ENCODE peak calls at places on chromosome 13, in seven cellular contexts. B is ovary; E is breast epithelium; J is uterus; D is left ventricle myocardium inferior; R is CD4-positive, CD25-positive, alpha-beta regulatory T cell; Z is fibroblast of lung. W is an unnamed sample.

GRCh38 chr13:99388334-99388923 is 81.2 kb upstream of the GPR183 start:
- DNase-seq in Z (no peak), D (no peak), J (no peak), B (no peak), R (no peak), E (no peak), W (no peak)

GRCh38 chr13:61988810-61989209 is 573.2 kb upstream of the PCDH20 start:
- DNase-seq in R (no peak), D (no peak), Z (no peak), B (no peak), E (no peak), J (no peak), W (no peak)

GRCh38 chr13:66036024-66036614 is 1194.0 kb downstream of the PCDH9 start:
- DNase-seq in E (no peak), R (no peak), B (no peak), D (no peak), J (no peak), Z (no peak), W (no peak)

GRCh38 chr13:100156786-100157185 is 67.9 kb downstream of the PCCA start:
- DNase-seq in Z (no peak), E (no peak), R (no peak), B (no peak), D (no peak), J (no peak), W (no peak)

GRCh38 chr13:22915442-22916082 is 265.2 kb upstream of the SGCG start:
- DNase-seq in Z (peak; percentile 64), E (no peak), R (no peak), D (peak; percentile 38), J (peak; percentile 54), B (peak; percentile 75), W (no peak)

GRCh38 chr13:50512602-50513527 is 330.6 kb downstream of the DLEU7 start:
- DNase-seq in R (no peak), D (peak; percentile 66), B (peak; percentile 61), E (no peak), Z (peak; percentile 70), J (peak; percentile 61), W (peak; percentile 67)

GRCh38 chr13:113633485-113633873 is 24.5 kb downstream of the ATP4B start:
- DNase-seq in R (no peak), Z (no peak), B (no peak), J (no peak), D (peak; percentile 9), E (peak; percentile 45), W (no peak)

GRCh38 chr13:44904982-44905381 is 84.3 kb downstream of the NUFIP1 start:
- DNase-seq in D (peak; percentile 40), Z (peak; percentile 96), J (peak; percentile 73), B (peak; percentile 76), E (no peak), R (no peak), W (peak; percentile 13)

GRCh38 chr13:99606322-99607089 is 105.2 kb downstream of the TM9SF2 start:
- DNase-seq in J (peak; percentile 88), R (peak; percentile 85), D (peak; percentile 91), Z (peak; percentile 80), B (peak; percentile 93), E (peak; percentile 91), W (peak; percentile 94)

GRCh38 chr13:20525144-20525600 is 485 bp downstream of the CRYL1 start:
- DNase-seq in Z (peak; percentile 15), B (peak; percentile 38), D (peak; percentile 46), E (no peak), J (peak; percentile 23), R (no peak), W (peak; percentile 39)

GRCh38 chr13:67351915-67352314 is 121.8 kb upstream of the PCDH9 start:
- DNase-seq in R (no peak), Z (peak; percentile 49), J (no peak), D (no peak), B (no peak), E (no peak), W (no peak)

GRCh38 chr13:27928805-27929753 is 9.3 kb downstream of the PDX1 start:
- DNase-seq in D (no peak), E (no peak), B (no peak), J (no peak), R (no peak), Z (no peak), W (no peak)

GRCh38 chr13:25267715-25268114 is 19.6 kb downstream of the MTMR6 start:
- DNase-seq in D (no peak), E (no peak), Z (peak; percentile 23), J (no peak), B (no peak), R (no peak), W (no peak)

GRCh38 chr13:97018029-97018819 is 23.9 kb upstream of the OXGR1 start:
- DNase-seq in E (no peak), B (no peak), J (peak; percentile 23), D (no peak), Z (peak; percentile 75), R (no peak), W (no peak)

GRCh38 chr13:23865065-23865464 is 24.1 kb downstream of the MIPEP start:
- DNase-seq in J (no peak), R (no peak), B (no peak), Z (no peak), E (no peak), D (no peak), W (no peak)

GRCh38 chr13:29359181-29359580 is 236.3 kb downstream of the SLC7A1 start:
- DNase-seq in Z (no peak), B (no peak), E (no peak), D (no peak), R (no peak), J (no peak), W (no peak)

GRCh38 chr13:113064534-113065405 is 40.8 kb upstream of the F7 start:
- DNase-seq in B (no peak), J (no peak), E (no peak), R (no peak), Z (peak; percentile 50), D (no peak), W (peak; percentile 8)

GRCh38 chr13:92355213-92355612 is 871.4 kb upstream of the GPC6 start:
- DNase-seq in B (peak; percentile 33), D (no peak), J (no peak), Z (peak; percentile 76), R (no peak), E (no peak), W (no peak)

GRCh38 chr13:100546713-100547405 is 41.7 kb downstream of the GGACT start:
- DNase-seq in J (no peak), E (no peak), D (no peak), Z (no peak), R (no peak), B (no peak), W (no peak)

GRCh38 chr13:45034342-45034741 is 45.0 kb downstream of the GPALPP1 start:
- DNase-seq in R (no peak), J (no peak), B (no peak), D (no peak), Z (no peak), E (no peak), W (no peak)

GRCh38 chr13:114141261-114141996 is 9.0 kb upstream of the RASA3 start:
- DNase-seq in E (no peak), R (no peak), B (no peak), J (no peak), Z (no peak), D (no peak), W (no peak)

GRCh38 chr13:79307866-79308298 is 98.2 kb downstream of the RBM26 start:
- DNase-seq in J (no peak), D (no peak), R (no peak), B (peak; percentile 42), Z (peak; percentile 26), E (no peak), W (no peak)

GRCh38 chr13:23741879-23742510 is 147.2 kb downstream of the MIPEP start:
- DNase-seq in E (no peak), B (no peak), R (no peak), J (no peak), D (no peak), Z (no peak), W (no peak)

DNA sequence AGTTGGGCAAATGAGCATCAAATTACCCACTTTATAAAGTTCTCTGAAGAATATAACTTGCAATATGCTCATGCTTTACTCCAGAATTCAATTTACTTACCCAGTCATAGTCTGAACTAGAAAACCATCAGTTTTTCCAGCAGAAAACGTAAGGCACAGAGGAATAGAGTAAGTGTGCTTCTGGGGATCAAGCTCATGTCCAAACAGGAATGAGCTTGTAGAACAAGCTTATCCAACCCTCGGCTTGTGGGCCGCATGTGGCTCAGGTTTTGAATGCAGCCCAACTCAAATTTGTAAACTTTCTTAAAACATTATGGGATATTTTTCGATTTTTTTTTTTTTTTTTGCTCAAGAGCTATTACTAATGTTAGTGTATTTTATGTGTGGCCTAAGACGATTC is 308.5 kb upstream of the KLF12 start:
- DNase-seq in E (no peak), J (no peak), R (no peak), Z (no peak), B (no peak), D (no peak), W (no peak)
- H3K4me3 ChIP-seq in E (no peak overlapping the region), J (no peak overlapping the region), R (no peak overlapping the region), Z (no peak overlapping the region), B (no peak overlapping the region), D (no peak overlapping the region), W (no peak overlapping the region)

GRCh38 chr13:41017153-41017552 is 2.0 kb downstream of the ELF1 start:
- DNase-seq in B (no peak), E (no peak), J (no peak), R (peak; percentile 15), Z (no peak), D (no peak), W (no peak)
- H3K4me1 ChIP-seq in B (peaks cover 1% of the 10 kb centered on the region), E (peaks cover 13% of the 10 kb centered on the region), J (no peaks in the 10 kb centered on the region), R (peaks cover 49% of the 10 kb centered on the region), Z (no peaks in the 10 kb centered on the region), D (peaks cover 77% of the 10 kb centered on the region), W (peaks cover 55% of the 10 kb centered on the region)

GRCh38 chr13:51764184-51765141 is 39.5 kb downstream of the DHRS12 start:
- DNase-seq in E (no peak), B (no peak), R (peak; percentile 42), J (peak; percentile 60), Z (peak; percentile 92), D (peak; percentile 77), W (peak; percentile 70)
- H3K27ac ChIP-seq in E (peak overlapping the region; percentile 87), B (peak overlapping the region; percentile 11), R (peak overlapping the region; percentile 61), J (peak overlapping the region; percentile 70), Z (peak overlapping the region; percentile 80), D (peak overlapping the region; percentile 84), W (peak overlapping the region; percentile 66)

GRCh38 chr13:107374038-107374437 is 806.1 kb upstream of the ARGLU1 start:
- DNase-seq in J (no peak), D (no peak), Z (no peak), B (no peak), E (no peak), R (no peak), W (no peak)
- H3K4me3 ChIP-seq in J (no peak overlapping the region), D (no peak overlapping the region), Z (no peak overlapping the region), B (no peak overlapping the region), E (no peak overlapping the region), R (no peak overlapping the region), W (no peak overlapping the region)

W was measured in heart right ventricle.